ENCODE peak calls at places on chromosomes 6 and 20, in ten cellular contexts. N, I, H, G, Z, F, M, V, D and O are unnamed samples.

GRCh38 chr6:52497652-52498408 is 77.7 kb downstream of the EFHC1 start:
- DNase-seq in Z (no peak), V (no peak), I (no peak), M (peak; percentile 76), D (no peak), H (no peak), N (no peak), G (no peak), F (no peak), O (no peak)

GRCh38 chr20:34762031-34762555 is 57.9 kb downstream of the TP53INP2 start:
- DNase-seq in G (no peak), M (no peak), H (no peak), F (no peak), D (no peak), V (no peak), Z (no peak), I (no peak), N (no peak), O (no peak)

GRCh38 chr6:3259491-3259958 is 778 bp downstream of the PSMG4 start:
- DNase-seq in M (no peak), N (peak; percentile 52), V (peak; percentile 81), D (no peak), I (peak; percentile 45), F (peak; percentile 36), G (peak; percentile 12), H (no peak), Z (peak; percentile 59), O (peak; percentile 50)

GRCh38 chr20:7237251-7237650 is 469.8 kb downstream of the BMP2 start:
- DNase-seq in M (no peak), F (no peak), I (no peak), H (no peak), D (no peak), N (no peak), Z (no peak), V (no peak), G (no peak), O (no peak)

GRCh38 chr6:14441371-14441781 is 323.8 kb downstream of the CD83 start:
- DNase-seq in F (peak; percentile 65), Z (no peak), D (peak; percentile 40), I (no peak), G (no peak), M (peak; percentile 44), N (no peak), V (no peak), H (no peak), O (no peak)

GRCh38 chr6:57069920-57070331 is 20.1 kb upstream of the ZNF451 start:
- DNase-seq in N (no peak), V (no peak), G (no peak), I (no peak), D (no peak), Z (no peak), F (no peak), M (no peak), H (no peak), O (no peak)

GRCh38 chr6:135644394-135644793 is 146.9 kb upstream of the AHI1 start:
- DNase-seq in I (no peak), N (no peak), Z (no peak), M (no peak), D (no peak), H (no peak), V (no peak), G (no peak), F (no peak), O (no peak)

GRCh38 chr6:136607932-136608772 is 57.9 kb upstream of the MAP7 start:
- DNase-seq in Z (peak; percentile 35), V (peak; percentile 94), N (peak; percentile 76), H (peak; percentile 73), D (peak; percentile 66), I (peak; percentile 45), F (peak; percentile 60), M (peak; percentile 72), G (peak; percentile 75), O (peak; percentile 61)

GRCh38 chr20:52536040-52536439 is 344.5 kb upstream of the ZFP64 start:
- DNase-seq in F (no peak), D (no peak), V (no peak), G (no peak), M (no peak), I (no peak), H (no peak), Z (no peak), N (no peak), O (no peak)